ENCODE peak calls at places on chromosome 18, in five cellular contexts. One of them, this sample, is unnamed.

GRCh38 chr18:58788971-58789797 is 75.5 kb upstream of the ZNF532 start:
- DNase-seq in AG04449: no peak
- DNase-seq in upper lobe of right lung: no peak
- DNase-seq in fibroblast of lung: peak; percentile 81
- DNase-seq in fibroblast of pulmonary artery: peak; percentile 86
- DNase-seq in this sample: no peak

GRCh38 chr18:63199743-63200241 is 119.8 kb downstream of the BCL2 start:
- DNase-seq in fibroblast of pulmonary artery: no peak
- DNase-seq in AG04449: no peak
- DNase-seq in upper lobe of right lung: no peak
- DNase-seq in fibroblast of lung: no peak
- DNase-seq in this sample: no peak

GRCh38 chr18:31046916-31047315 is 4.4 kb upstream of the DSC3 start:
- DNase-seq in AG04449: no peak
- DNase-seq in fibroblast of lung: no peak
- DNase-seq in fibroblast of pulmonary artery: no peak
- DNase-seq in upper lobe of right lung: no peak
- DNase-seq in this sample: no peak

GRCh38 chr18:73662440-73662839 is 485.2 kb downstream of the FBXO15 start:
- DNase-seq in AG04449: no peak
- DNase-seq in upper lobe of right lung: no peak
- DNase-seq in fibroblast of pulmonary artery: no peak
- DNase-seq in fibroblast of lung: no peak
- DNase-seq in this sample: no peak

GRCh38 chr18:25814841-25815458 is 275.5 kb downstream of the SS18 start:
- DNase-seq in fibroblast of pulmonary artery: no peak
- DNase-seq in upper lobe of right lung: no peak
- DNase-seq in AG04449: no peak
- DNase-seq in fibroblast of lung: no peak
- DNase-seq in this sample: no peak

GRCh38 chr18:7593194-7593819 is 26.2 kb downstream of the PTPRM start:
- DNase-seq in upper lobe of right lung: no peak
- DNase-seq in AG04449: no peak
- DNase-seq in fibroblast of lung: no peak
- DNase-seq in fibroblast of pulmonary artery: no peak
- DNase-seq in this sample: no peak

GRCh38 chr18:45621068-45621511 is 5.8 kb downstream of the SLC14A2 start:
- DNase-seq in upper lobe of right lung: no peak
- DNase-seq in fibroblast of pulmonary artery: peak; percentile 52
- DNase-seq in fibroblast of lung: peak; percentile 25
- DNase-seq in AG04449: no peak
- DNase-seq in this sample: no peak

GRCh38 chr18:47248610-47249343 is 2.7 kb downstream of the SKOR2 start:
- DNase-seq in fibroblast of pulmonary artery: no peak
- DNase-seq in fibroblast of lung: no peak
- DNase-seq in AG04449: no peak
- DNase-seq in upper lobe of right lung: no peak
- DNase-seq in this sample: no peak

GRCh38 chr18:48022531-48023330 is 92.3 kb upstream of the SMAD2 start:
- DNase-seq in upper lobe of right lung: no peak
- DNase-seq in AG04449: no peak
- DNase-seq in fibroblast of pulmonary artery: peak; percentile 82
- DNase-seq in fibroblast of lung: peak; percentile 58
- DNase-seq in this sample: no peak

GRCh38 chr18:48827321-48828200 is 123.2 kb downstream of the SMAD7 start:
- DNase-seq in upper lobe of right lung: peak; percentile 50
- DNase-seq in fibroblast of pulmonary artery: peak; percentile 68
- DNase-seq in AG04449: no peak
- DNase-seq in fibroblast of lung: peak; percentile 76
- DNase-seq in this sample: no peak

GRCh38 chr18:73688851-73689659 is 458.6 kb downstream of the FBXO15 start:
- DNase-seq in fibroblast of pulmonary artery: peak; percentile 90
- DNase-seq in upper lobe of right lung: no peak
- DNase-seq in AG04449: peak; percentile 97
- DNase-seq in fibroblast of lung: peak; percentile 95
- DNase-seq in this sample: no peak

GRCh38 chr18:77087391-77088141 is 45.0 kb downstream of the MBP start:
- DNase-seq in AG04449: no peak
- DNase-seq in fibroblast of pulmonary artery: no peak
- DNase-seq in upper lobe of right lung: peak; percentile 83
- DNase-seq in fibroblast of lung: peak; percentile 51
- DNase-seq in this sample: no peak

GRCh38 chr18:76993573-76993972 is 139.0 kb downstream of the MBP start:
- DNase-seq in AG04449: no peak
- DNase-seq in fibroblast of lung: no peak
- DNase-seq in fibroblast of pulmonary artery: no peak
- DNase-seq in upper lobe of right lung: no peak
- DNase-seq in this sample: no peak

GRCh38 chr18:33696332-33697162 is 118.5 kb downstream of the ASXL3 start:
- DNase-seq in fibroblast of pulmonary artery: no peak
- DNase-seq in fibroblast of lung: peak; percentile 3
- DNase-seq in upper lobe of right lung: no peak
- DNase-seq in AG04449: no peak
- DNase-seq in this sample: no peak

GRCh38 chr18:77055429-77056310 is 76.9 kb downstream of the MBP start:
- DNase-seq in fibroblast of pulmonary artery: no peak
- DNase-seq in fibroblast of lung: no peak
- DNase-seq in upper lobe of right lung: peak; percentile 73
- DNase-seq in AG04449: no peak
- DNase-seq in this sample: no peak

GRCh38 chr18:78624646-78625279 is 354.9 kb upstream of the SALL3 start:
- DNase-seq in fibroblast of lung: no peak
- DNase-seq in upper lobe of right lung: no peak
- DNase-seq in fibroblast of pulmonary artery: no peak
- DNase-seq in AG04449: no peak
- DNase-seq in this sample: no peak

GRCh38 chr18:74714796-74715195 is 117.1 kb downstream of the ZNF407 start:
- DNase-seq in AG04449: no peak
- DNase-seq in fibroblast of lung: no peak
- DNase-seq in fibroblast of pulmonary artery: no peak
- DNase-seq in upper lobe of right lung: no peak
- DNase-seq in this sample: no peak

GRCh38 chr18:75407468-75408437 is 19.8 kb downstream of the SMIM21 start:
- DNase-seq in AG04449: no peak
- DNase-seq in upper lobe of right lung: no peak
- DNase-seq in fibroblast of pulmonary artery: peak; percentile 7
- DNase-seq in fibroblast of lung: peak; percentile 46
- DNase-seq in this sample: no peak

GRCh38 chr18:32552421-32553030 is 81.8 kb upstream of the GAREM1 start:
- DNase-seq in fibroblast of pulmonary artery: peak; percentile 81
- DNase-seq in upper lobe of right lung: no peak
- DNase-seq in AG04449: peak; percentile 17
- DNase-seq in fibroblast of lung: peak; percentile 54
- DNase-seq in this sample: no peak

GRCh38 chr18:36714476-36714875 is 114.3 kb downstream of the TPGS2 start:
- DNase-seq in upper lobe of right lung: no peak
- DNase-seq in AG04449: no peak
- DNase-seq in fibroblast of lung: no peak
- DNase-seq in fibroblast of pulmonary artery: no peak
- DNase-seq in this sample: no peak

GRCh38 chr18:14945984-14946383 is 198.0 kb downstream of the ANKRD30B start:
- DNase-seq in AG04449: no peak
- DNase-seq in upper lobe of right lung: no peak
- DNase-seq in fibroblast of pulmonary artery: no peak
- DNase-seq in fibroblast of lung: no peak
- DNase-seq in this sample: no peak

GRCh38 chr18:76006151-76006550 is 488.9 kb downstream of the ZNF516 start:
- DNase-seq in upper lobe of right lung: no peak
- DNase-seq in fibroblast of pulmonary artery: no peak
- DNase-seq in AG04449: no peak
- DNase-seq in fibroblast of lung: no peak
- DNase-seq in this sample: no peak

GRCh38 chr18:61635901-61636528 is 256.8 kb downstream of the RNF152 start:
- DNase-seq in AG04449: peak; percentile 16
- DNase-seq in fibroblast of lung: peak; percentile 27
- DNase-seq in upper lobe of right lung: peak; percentile 59
- DNase-seq in fibroblast of pulmonary artery: peak; percentile 70
- DNase-seq in this sample: no peak

GRCh38 chr18:26017929-26018328 is 72.5 kb downstream of the SS18 start:
- DNase-seq in AG04449: no peak
- DNase-seq in upper lobe of right lung: no peak
- DNase-seq in fibroblast of pulmonary artery: no peak
- DNase-seq in fibroblast of lung: no peak
- DNase-seq in this sample: no peak

GRCh38 chr18:13178976-13179375 is 39.6 kb upstream of the LDLRAD4 start:
- DNase-seq in upper lobe of right lung: no peak
- DNase-seq in fibroblast of lung: peak; percentile 82
- DNase-seq in AG04449: no peak
- DNase-seq in fibroblast of pulmonary artery: peak; percentile 2
- DNase-seq in this sample: no peak

GRCh38 chr18:13175266-13175665 is 43.3 kb upstream of the LDLRAD4 start:
- DNase-seq in fibroblast of lung: no peak
- DNase-seq in upper lobe of right lung: no peak
- DNase-seq in AG04449: no peak
- DNase-seq in fibroblast of pulmonary artery: no peak
- DNase-seq in this sample: no peak

GRCh38 chr18:13175754-13176210 is 42.8 kb upstream of the LDLRAD4 start:
- DNase-seq in upper lobe of right lung: no peak
- DNase-seq in AG04449: no peak
- DNase-seq in fibroblast of pulmonary artery: no peak
- DNase-seq in fibroblast of lung: no peak
- DNase-seq in this sample: peak; percentile 26

GRCh38 chr18:13178197-13178596 is 40.4 kb upstream of the LDLRAD4 start:
- DNase-seq in AG04449: no peak
- DNase-seq in fibroblast of lung: no peak
- DNase-seq in upper lobe of right lung: no peak
- DNase-seq in fibroblast of pulmonary artery: no peak
- DNase-seq in this sample: no peak

DNA sequence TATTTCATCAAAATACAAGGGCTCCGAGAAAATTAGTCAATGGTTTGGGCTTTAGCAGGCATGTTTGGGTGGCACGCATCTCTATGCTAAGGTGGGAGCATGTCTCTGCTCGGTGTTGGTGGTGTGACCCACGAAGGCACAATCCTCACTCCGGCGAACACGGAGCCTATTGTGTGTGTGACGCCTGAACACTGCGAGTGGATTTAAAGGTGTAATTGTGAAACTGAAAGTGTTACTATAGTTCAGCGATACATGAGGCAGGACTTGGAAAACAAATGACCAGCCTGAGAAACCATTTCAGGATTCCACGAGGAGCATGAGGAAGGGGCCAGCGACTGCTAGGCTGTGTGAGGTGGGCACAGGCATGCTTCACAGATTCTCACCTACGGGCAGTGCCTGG is 41.7 kb upstream of the LDLRAD4 start:
- DNase-seq in upper lobe of right lung: no peak
- DNase-seq in AG04449: no peak
- DNase-seq in fibroblast of lung: no peak
- DNase-seq in fibroblast of pulmonary artery: no peak
- DNase-seq in this sample: no peak
- H3K4me3 ChIP-seq in upper lobe of right lung: no peak overlapping the region
- H3K4me3 ChIP-seq in AG04449: no peak overlapping the region
- H3K4me3 ChIP-seq in fibroblast of lung: no peak overlapping the region
- H3K4me3 ChIP-seq in fibroblast of pulmonary artery: no peak overlapping the region
- H3K4me3 ChIP-seq in this sample: no peak overlapping the region

DNA sequence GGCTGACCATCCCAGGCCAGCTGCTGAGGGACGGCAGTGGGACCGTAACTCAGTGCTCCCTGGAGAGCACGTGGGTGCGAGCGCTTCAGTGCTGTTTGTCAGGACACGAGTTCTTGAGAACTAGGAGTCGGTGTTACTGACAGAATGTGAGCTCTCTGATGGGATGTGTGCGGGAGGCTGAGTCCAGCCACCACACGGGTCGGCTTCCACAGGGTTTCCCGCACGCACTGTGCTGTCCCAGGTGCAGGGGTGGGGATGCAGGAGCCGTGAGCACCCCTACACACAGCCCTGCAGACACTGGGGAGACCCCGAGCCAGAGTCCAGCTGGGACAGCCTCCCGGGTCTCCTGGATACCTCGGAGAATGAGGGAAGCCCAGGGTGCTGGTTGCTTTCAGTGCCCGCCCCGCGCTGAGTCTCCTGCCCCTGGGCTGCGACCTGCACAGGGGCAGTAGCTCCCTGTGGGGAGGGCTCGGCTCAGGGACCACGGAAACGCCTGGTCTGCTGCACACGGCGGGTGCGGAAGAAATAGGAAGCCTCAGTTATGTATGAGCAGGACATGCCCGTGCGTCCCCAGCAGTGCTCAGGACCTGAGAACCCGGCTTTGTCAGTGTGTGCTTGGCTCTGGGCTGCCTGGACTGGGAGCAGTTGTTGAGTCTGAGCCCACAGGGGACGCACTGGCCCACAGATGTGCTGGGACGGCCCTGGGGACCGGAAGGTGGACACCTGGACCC is 71.2 kb downstream of the KCNG2 start:
- DNase-seq in AG04449: no peak
- DNase-seq in fibroblast of pulmonary artery: no peak
- DNase-seq in fibroblast of lung: no peak
- DNase-seq in upper lobe of right lung: peak; percentile 60
- DNase-seq in this sample: no peak
- TF ChIP-seq CTCF in AG04449: no peak
- TF ChIP-seq CTCF in fibroblast of pulmonary artery: no peak
- TF ChIP-seq CTCF in fibroblast of lung: no peak
- TF ChIP-seq CTCF in upper lobe of right lung: no peak
- TF ChIP-seq CTCF in this sample: no peak

GRCh38 chr18:10453261-10453884 is 1.1 kb upstream of the APCDD1 start:
- DNase-seq in upper lobe of right lung: no peak
- DNase-seq in fibroblast of pulmonary artery: peak; percentile 26
- DNase-seq in fibroblast of lung: no peak
- DNase-seq in AG04449: no peak
- DNase-seq in this sample: no peak
- H3K4me3 ChIP-seq in upper lobe of right lung: peak overlapping the region; percentile 76
- H3K4me3 ChIP-seq in fibroblast of pulmonary artery: no peak overlapping the region
- H3K4me3 ChIP-seq in fibroblast of lung: no peak overlapping the region
- H3K4me3 ChIP-seq in AG04449: no peak overlapping the region
- H3K4me3 ChIP-seq in this sample: no peak overlapping the region

GRCh38 chr18:55778731-55779460 is 190.9 kb upstream of the TCF4 start:
- DNase-seq in fibroblast of pulmonary artery: peak; percentile 38
- DNase-seq in AG04449: no peak
- DNase-seq in upper lobe of right lung: no peak
- DNase-seq in fibroblast of lung: peak; percentile 18
- DNase-seq in this sample: no peak

GRCh38 chr18:55780591-55781071 is 192.6 kb upstream of the TCF4 start:
- DNase-seq in AG04449: no peak
- DNase-seq in upper lobe of right lung: no peak
- DNase-seq in fibroblast of lung: peak; percentile 64
- DNase-seq in fibroblast of pulmonary artery: peak; percentile 60
- DNase-seq in this sample: no peak

GRCh38 chr18:55781481-55781957 is 193.5 kb upstream of the TCF4 start:
- DNase-seq in fibroblast of pulmonary artery: peak; percentile 91
- DNase-seq in fibroblast of lung: peak; percentile 79
- DNase-seq in upper lobe of right lung: no peak
- DNase-seq in AG04449: peak; percentile 14
- DNase-seq in this sample: no peak

GRCh38 chr18:55779461-55779710 is 191.4 kb upstream of the TCF4 start:
- DNase-seq in fibroblast of pulmonary artery: peak; percentile 26
- DNase-seq in upper lobe of right lung: no peak
- DNase-seq in fibroblast of lung: no peak
- DNase-seq in AG04449: no peak
- DNase-seq in this sample: no peak

GRCh38 chr18:55779711-55780590 is 192.0 kb upstream of the TCF4 start:
- DNase-seq in fibroblast of lung: peak; percentile 46
- DNase-seq in upper lobe of right lung: peak; percentile 63
- DNase-seq in fibroblast of pulmonary artery: peak; percentile 54
- DNase-seq in AG04449: no peak
- DNase-seq in this sample: no peak
- TF ChIP-seq CTCF in fibroblast of lung: no peak
- TF ChIP-seq CTCF in upper lobe of right lung: peak; percentile 19
- TF ChIP-seq CTCF in fibroblast of pulmonary artery: no peak
- TF ChIP-seq CTCF in AG04449: no peak
- TF ChIP-seq CTCF in this sample: no peak